ENCODE peak calls at places on chromosome 14, in seven cellular contexts. W is mesendoderm, N is H1, E is IMR-90, M is mesenchymal stem cell, P is trophoblast cell, D is H9. I is an unnamed sample.

GRCh38 chr14:58978336-58978735 is 210.1 kb upstream of the DAAM1 start:
- DNase-seq in W (no peak), N (no peak), E (peak), M (peak), P (peak), D (no peak), I (no peak)

GRCh38 chr14:94050231-94050880 is 24.2 kb downstream of the OTUB2 start:
- DNase-seq in W (no peak), N (peak), E (no peak), M (no peak), P (no peak), D (peak), I (no peak)

GRCh38 chr14:97777622-97778021 is 980.4 kb downstream of the VRK1 start:
- DNase-seq in W (no peak), N (no peak), E (no peak), M (no peak), P (no peak), D (no peak), I (no peak)

GRCh38 chr14:102907980-102908730 is 14.3 kb upstream of the AMN start:
- DNase-seq in W (no peak), N (no peak), E (no peak), M (no peak), P (no peak), D (no peak), I (no peak)

GRCh38 chr14:92439551-92440344 is 73.8 kb upstream of the RIN3 start:
- DNase-seq in W (no peak), N (no peak), E (no peak), M (no peak), P (no peak), D (no peak), I (no peak)

GRCh38 chr14:32366256-32366655 is 37.2 kb downstream of the AKAP6 start:
- DNase-seq in W (peak), N (no peak), E (no peak), M (peak), P (no peak), D (no peak), I (no peak)

GRCh38 chr14:21940887-21941855 is 267.6 kb upstream of the OR4E1 start:
- DNase-seq in W (peak), N (no peak), E (peak), M (peak), P (peak), D (peak), I (peak)

GRCh38 chr14:103126873-103127304 is 3.6 kb downstream of the TNFAIP2 start:
- DNase-seq in W (peak), N (peak), E (no peak), M (no peak), P (peak), D (peak), I (peak)

GRCh38 chr14:102471921-102472814 is 37.4 kb downstream of the ANKRD9 start:
- DNase-seq in W (no peak), N (no peak), E (no peak), M (no peak), P (no peak), D (no peak), I (no peak)

GRCh38 chr14:57979376-57980048 is 113.6 kb upstream of the SLC35F4 start:
- DNase-seq in W (no peak), N (no peak), E (no peak), M (no peak), P (no peak), D (no peak), I (no peak)

GRCh38 chr14:22417914-22418313 is 171.1 kb downstream of the DAD1 start:
- DNase-seq in W (no peak), N (no peak), E (no peak), M (no peak), P (no peak), D (no peak), I (no peak)

GRCh38 chr14:103259801-103260628 is 74.0 kb upstream of the EIF5 start:
- DNase-seq in W (no peak), N (no peak), E (no peak), M (no peak), P (peak), D (no peak), I (no peak)

GRCh38 chr14:80930836-80931389 is 10.6 kb downstream of the CEP128 start:
- DNase-seq in W (no peak), N (no peak), E (peak), M (peak), P (peak), D (no peak), I (no peak)

GRCh38 chr14:97432586-97432985 is 635.4 kb downstream of the VRK1 start:
- DNase-seq in W (no peak), N (no peak), E (no peak), M (no peak), P (no peak), D (no peak), I (no peak)

GRCh38 chr14:21070610-21071224 is 613 bp downstream of the ARHGEF40 start:
- DNase-seq in W (peak), N (peak), E (peak), M (peak), P (peak), D (peak), I (peak)

GRCh38 chr14:88597601-88598000 is 34.8 kb downstream of the ZC3H14 start:
- DNase-seq in W (no peak), N (no peak), E (no peak), M (no peak), P (no peak), D (no peak), I (no peak)

GRCh38 chr14:60183724-60184596 is 18.8 kb upstream of the DHRS7 start:
- DNase-seq in W (peak), N (no peak), E (peak), M (peak), P (peak), D (no peak), I (peak)

GRCh38 chr14:101623685-101624444 is 62.6 kb downstream of the DIO3 start:
- DNase-seq in W (peak), N (no peak), E (no peak), M (no peak), P (no peak), D (no peak), I (no peak)

DNA sequence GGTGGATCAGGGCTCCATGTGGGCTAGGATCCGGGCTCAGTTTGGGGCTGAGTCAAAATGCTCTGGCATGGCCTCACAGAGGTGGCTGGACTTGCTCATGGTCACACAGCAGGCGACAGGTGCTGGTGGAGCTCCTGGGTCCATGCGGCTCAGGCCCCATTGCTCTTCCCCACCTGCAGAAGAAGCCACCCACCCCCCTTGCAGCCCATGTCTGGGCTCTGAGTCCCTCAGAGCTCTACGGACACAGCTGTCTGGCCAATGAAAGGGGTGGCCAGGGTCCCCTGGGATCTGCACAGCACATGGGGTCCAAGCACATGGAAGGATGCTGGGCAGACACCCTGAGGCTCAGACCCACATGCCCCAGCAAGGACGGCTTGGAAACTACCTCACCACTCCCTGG is 17.0 kb upstream of the C14orf180 start:
- DNase-seq in W (no peak), N (no peak), E (no peak), M (no peak), P (no peak), D (no peak), I (no peak)
- H2BK120ac ChIP-seq in W (no peak), N (no peak), E (no peak), M (no peak), P (no peak), D (no peak), I (no peak)

DNA sequence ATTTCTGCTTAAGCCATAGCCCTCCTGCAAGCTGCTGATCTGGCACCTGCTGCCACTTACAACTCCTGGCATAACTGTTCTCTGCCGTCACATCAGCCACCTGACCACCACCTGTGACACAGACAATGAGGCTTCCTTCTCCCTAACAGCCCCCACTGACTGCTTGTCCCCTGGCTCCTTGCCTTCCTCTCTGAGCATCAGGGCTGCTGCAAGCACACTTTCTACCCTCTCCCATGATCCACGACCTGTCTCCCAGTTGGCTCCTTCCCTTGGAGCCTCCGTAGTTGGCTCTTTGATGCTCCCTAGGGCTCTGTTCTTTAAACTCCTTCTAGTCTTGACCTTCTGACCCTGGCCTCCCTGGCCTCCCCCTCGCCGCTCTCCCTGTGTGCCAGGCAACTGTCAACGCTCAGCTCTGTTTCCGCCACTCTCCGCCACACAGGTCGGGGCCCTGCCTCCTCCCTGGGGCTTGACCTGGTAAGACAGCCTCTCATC is 177.9 kb downstream of the CALM1 start:
- DNase-seq in W (no peak), N (no peak), E (no peak), M (no peak), P (no peak), D (no peak), I (no peak)
- H2BK120ac ChIP-seq in W (no peak), N (no peak), E (no peak), M (no peak), P (no peak), D (no peak), I (no peak)

GRCh38 chr14:69046468-69046867 is 67.4 kb upstream of the ACTN1 start:
- DNase-seq in W (no peak), N (no peak), E (peak), M (no peak), P (no peak), D (no peak), I (no peak)
- H2BK120ac ChIP-seq in W (no peak), N (no peak), E (peak), M (no peak), P (no peak), D (no peak), I (no peak)

GRCh38 chr14:70020350-70021170 is 141.3 kb downstream of the SMOC1 start:
- DNase-seq in W (no peak), N (no peak), E (peak), M (no peak), P (peak), D (no peak), I (no peak)
- H2BK120ac ChIP-seq in W (no peak), N (no peak), E (no peak), M (no peak), P (no peak), D (no peak), I (no peak)

GRCh38 chr14:67418368-67419174 is 6.6 kb upstream of the PLEK2 start:
- DNase-seq in W (no peak), N (no peak), E (peak), M (no peak), P (peak), D (no peak), I (no peak)

GRCh38 chr14:67413806-67414769 is 2.1 kb upstream of the PLEK2 start:
- DNase-seq in W (peak), N (no peak), E (peak), M (peak), P (peak), D (no peak), I (no peak)

GRCh38 chr14:67416810-67417209 is 4.8 kb upstream of the PLEK2 start:
- DNase-seq in W (no peak), N (no peak), E (no peak), M (no peak), P (no peak), D (no peak), I (no peak)

GRCh38 chr14:67417633-67418032 is 5.7 kb upstream of the PLEK2 start:
- DNase-seq in W (no peak), N (no peak), E (peak), M (peak), P (peak), D (no peak), I (no peak)

GRCh38 chr14:67416085-67416484 is 4.1 kb upstream of the PLEK2 start:
- DNase-seq in W (no peak), N (no peak), E (no peak), M (no peak), P (peak), D (no peak), I (no peak)
- H2BK120ac ChIP-seq in W (no peak), N (no peak), E (no peak), M (no peak), P (no peak), D (no peak), I (no peak)

GRCh38 chr14:54839681-54840080 is 62.9 kb downstream of the GCH1 start:
- DNase-seq in W (no peak), N (no peak), E (no peak), M (no peak), P (no peak), D (no peak), I (no peak)

GRCh38 chr14:54840798-54841197 is 61.8 kb downstream of the GCH1 start:
- DNase-seq in W (no peak), N (no peak), E (no peak), M (no peak), P (no peak), D (no peak), I (no peak)

GRCh38 chr14:54840336-54840735 is 62.3 kb downstream of the GCH1 start:
- DNase-seq in W (no peak), N (no peak), E (no peak), M (no peak), P (no peak), D (no peak), I (no peak)

GRCh38 chr14:54837508-54838149 is 65.0 kb downstream of the GCH1 start:
- DNase-seq in W (no peak), N (no peak), E (no peak), M (no peak), P (no peak), D (no peak), I (no peak)

DNA sequence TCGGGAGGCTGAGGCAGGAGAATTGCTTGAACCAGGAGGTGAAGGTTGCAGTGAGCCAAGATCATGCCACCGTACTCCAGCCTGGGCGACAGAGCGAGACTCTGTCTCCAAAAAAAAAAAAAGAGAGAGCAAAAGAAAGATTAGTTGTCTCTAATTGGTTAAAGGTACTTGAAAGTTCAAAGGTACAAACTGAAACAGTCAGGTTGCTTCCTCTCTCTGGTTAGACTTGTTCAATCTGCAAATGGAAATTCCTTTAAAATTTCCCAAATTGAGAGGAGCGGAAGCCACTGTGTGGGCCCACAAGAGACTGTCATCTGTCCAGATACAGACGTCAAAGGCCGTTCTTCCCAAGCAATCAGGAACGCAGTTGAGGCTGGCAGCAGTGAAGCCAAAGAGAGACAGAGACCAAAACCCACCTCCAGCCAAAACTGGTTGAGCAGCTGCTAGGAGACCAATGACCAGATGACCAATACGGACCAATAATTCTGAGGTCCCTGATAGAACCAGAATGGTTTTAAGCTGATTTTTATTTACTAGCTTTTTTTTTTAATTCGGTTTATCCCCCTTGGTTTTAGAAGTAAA is 63.6 kb downstream of the GCH1 start:
- DNase-seq in W (no peak), N (no peak), E (no peak), M (no peak), P (no peak), D (no peak), I (no peak)
- H2BK120ac ChIP-seq in W (no peak), N (no peak), E (no peak), M (no peak), P (no peak), D (no peak), I (no peak)

GRCh38 chr14:90383126-90383730 is 13.6 kb upstream of the CALM1 start:
- DNase-seq in W (peak), N (peak), E (peak), M (peak), P (peak), D (peak), I (peak)

GRCh38 chr14:90383731-90384542 is 12.9 kb upstream of the CALM1 start:
- DNase-seq in W (peak), N (peak), E (peak), M (peak), P (peak), D (peak), I (peak)

GRCh38 chr14:90382491-90383125 is 14.2 kb upstream of the CALM1 start:
- DNase-seq in W (peak), N (no peak), E (peak), M (peak), P (peak), D (no peak), I (no peak)

GRCh38 chr14:90381999-90382451 is 14.8 kb upstream of the CALM1 start:
- DNase-seq in W (peak), N (peak), E (no peak), M (no peak), P (no peak), D (peak), I (no peak)

GRCh38 chr14:90381011-90381790 is 15.6 kb upstream of the CALM1 start:
- DNase-seq in W (no peak), N (no peak), E (no peak), M (peak), P (no peak), D (no peak), I (no peak)
- H2BK120ac ChIP-seq in W (no peak), N (no peak), E (no peak), M (no peak), P (no peak), D (no peak), I (no peak)

GRCh38 chr14:68679746-68680467 is 113.0 kb downstream of the ZFP36L1 start:
- DNase-seq in W (no peak), N (no peak), E (no peak), M (no peak), P (no peak), D (no peak), I (no peak)
- H2BK120ac ChIP-seq in W (no peak), N (no peak), E (no peak), M (no peak), P (no peak), D (no peak), I (no peak)

GRCh38 chr14:75191100-75191499 is 14.7 kb upstream of the TMED10 start:
- DNase-seq in W (no peak), N (no peak), E (no peak), M (no peak), P (no peak), D (no peak), I (no peak)
- H2BK120ac ChIP-seq in W (no peak), N (no peak), E (no peak), M (no peak), P (no peak), D (no peak), I (no peak)

DNA sequence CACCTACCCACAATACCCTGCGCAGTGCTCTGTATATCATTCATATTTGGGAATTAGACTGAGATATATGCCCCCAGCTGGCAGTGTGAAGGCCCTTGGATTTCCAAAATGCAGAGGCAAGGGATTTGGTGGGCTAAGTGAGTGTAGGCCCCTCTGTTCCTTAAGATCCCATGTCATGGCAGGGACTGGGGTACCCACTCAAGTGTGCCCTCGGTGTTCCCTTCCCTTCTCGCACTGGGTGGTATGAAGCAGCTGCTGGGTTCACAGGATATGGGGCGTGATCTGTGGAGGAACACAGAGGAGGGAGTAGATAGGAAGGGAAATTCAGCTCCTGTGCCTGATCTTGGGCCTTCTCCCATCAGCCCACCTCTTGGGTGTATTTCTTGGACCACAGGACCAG is 63.1 kb upstream of the VASH1 start:
- DNase-seq in W (no peak), N (peak), E (no peak), M (no peak), P (no peak), D (no peak), I (no peak)
- H2BK120ac ChIP-seq in W (no peak), N (no peak), E (no peak), M (no peak), P (no peak), D (no peak), I (no peak)